ENCODE peak calls at places on chromosomes 5 and 9, in eight cellular contexts. X is ELR; Q is activated T-cell treated with anti-CD3 and anti-CD28 coated beads for 1 hour; Y is effector CD4-positive, alpha-beta T cell; I is stimulated activated CD8-positive, alpha-beta memory T cell treated with anti-CD3 and anti-CD28 coated beads, Interleukin-15, amount 100 ng/mL, for 1 hour; D is tibial nerve; E is activated naive CD8-positive, alpha-beta T cell treated with anti-CD3 and anti-CD28 coated beads, Interleukin-2, amount 50 U/mL, for 24 hours; A is epithelial cell of esophagus. G is an unnamed sample.

GRCh38 chr9:129737479-129738269 is 15.2 kb downstream of the PTGES start:
- DNase-seq in X (peak; percentile 81), Q (peak; percentile 87), Y (peak; percentile 82), I (peak; percentile 78), D (peak; percentile 91), E (peak; percentile 92), A (peak; percentile 66), G (peak; percentile 82)

GRCh38 chr9:13397220-13397619 is 117.7 kb upstream of the MPDZ start:
- DNase-seq in X (no peak), Q (no peak), Y (no peak), I (no peak), D (no peak), E (no peak), A (no peak), G (no peak)

GRCh38 chr5:88140396-88140862 is 128.2 kb downstream of the TMEM161B start:
- DNase-seq in X (no peak), Q (no peak), Y (no peak), I (no peak), D (no peak), E (no peak), A (no peak), G (no peak)

GRCh38 chr5:92899611-92900010 is 681.4 kb downstream of the NR2F1-AS1 start:
- DNase-seq in X (no peak), Q (no peak), Y (no peak), I (no peak), D (no peak), E (no peak), A (no peak), G (no peak)

GRCh38 chr9:71647094-71647591 is 121.2 kb downstream of the CEMIP2 start:
- DNase-seq in X (peak; percentile 83), Q (no peak), Y (no peak), I (no peak), D (peak; percentile 66), E (peak; percentile 6), A (peak; percentile 82), G (peak; percentile 27)

GRCh38 chr9:14313378-14313940 is 482 bp downstream of the NFIB start:
- DNase-seq in X (peak; percentile 10), Q (no peak), Y (no peak), I (no peak), D (no peak), E (no peak), A (no peak), G (no peak)

GRCh38 chr5:32279223-32279622 is 33.5 kb downstream of the MTMR12 start:
- DNase-seq in X (no peak), Q (no peak), Y (no peak), I (no peak), D (no peak), E (no peak), A (no peak), G (no peak)

GRCh38 chr5:127192836-127193341 is 97.7 kb upstream of the MEGF10 start:
- DNase-seq in X (no peak), Q (no peak), Y (no peak), I (no peak), D (no peak), E (no peak), A (no peak), G (no peak)

GRCh38 chr9:91089405-91090131 is 272.1 kb downstream of the AUH start:
- DNase-seq in X (peak; percentile 63), Q (no peak), Y (no peak), I (no peak), D (peak; percentile 40), E (no peak), A (peak; percentile 55), G (peak; percentile 33)

GRCh38 chr5:170633235-170634041 is 129.6 kb downstream of the KCNIP1 start:
- DNase-seq in X (peak; percentile 75), Q (no peak), Y (no peak), I (no peak), D (peak; percentile 82), E (no peak), A (peak; percentile 10), G (no peak)

GRCh38 chr9:129640086-129640870 is 1.7 kb downstream of the ASB6 start:
- DNase-seq in X (no peak), Q (no peak), Y (no peak), I (no peak), D (no peak), E (no peak), A (no peak), G (no peak)

GRCh38 chr5:88787856-88788255 is 95.1 kb downstream of the MEF2C start:
- DNase-seq in X (peak; percentile 39), Q (no peak), Y (no peak), I (no peak), D (no peak), E (no peak), A (peak; percentile 63), G (no peak)

GRCh38 chr9:93648181-93648580 is 71.8 kb downstream of the PHF2 start:
- DNase-seq in X (no peak), Q (no peak), Y (no peak), I (no peak), D (no peak), E (no peak), A (no peak), G (no peak)

GRCh38 chr9:110767559-110768063 is 99.0 kb downstream of the MUSK start:
- DNase-seq in X (peak; percentile 22), Q (no peak), Y (no peak), I (no peak), D (peak; percentile 81), E (no peak), A (no peak), G (no peak)

GRCh38 chr9:81999806-82000205 is 11.2 kb downstream of the SPATA31D1 start:
- DNase-seq in X (no peak), Q (no peak), Y (no peak), I (no peak), D (no peak), E (no peak), A (no peak), G (no peak)

GRCh38 chr9:136566899-136567298 is 21.1 kb upstream of the NOTCH1 start:
- DNase-seq in X (no peak), Q (no peak), Y (no peak), I (no peak), D (peak; percentile 66), E (no peak), A (no peak), G (no peak)

GRCh38 chr5:160556886-160557285 is 135.2 kb downstream of the PTTG1 start:
- DNase-seq in X (peak; percentile 80), Q (no peak), Y (no peak), I (no peak), D (no peak), E (no peak), A (peak; percentile 28), G (no peak)

GRCh38 chr9:84856181-84856632 is 186.7 kb downstream of the NTRK2 start:
- DNase-seq in X (no peak), Q (no peak), Y (no peak), I (no peak), D (peak; percentile 43), E (no peak), A (peak; percentile 32), G (no peak)

GRCh38 chr9:113988951-113989780 is 88.9 kb downstream of the AMBP start:
- DNase-seq in X (no peak), Q (no peak), Y (no peak), I (no peak), D (peak; percentile 67), E (no peak), A (no peak), G (no peak)

GRCh38 chr9:127524373-127524772 is 73.1 kb downstream of the LRSAM1 start:
- DNase-seq in X (peak; percentile 73), Q (no peak), Y (no peak), I (no peak), D (no peak), E (no peak), A (no peak), G (no peak)

GRCh38 chr5:16889972-16890519 is 46.0 kb downstream of the MYO10 start:
- DNase-seq in X (peak; percentile 66), Q (no peak), Y (no peak), I (no peak), D (no peak), E (no peak), A (peak; percentile 61), G (no peak)

GRCh38 chr5:6714221-6715041 is 1.2 kb downstream of the TENT4A start:
- DNase-seq in X (peak; percentile 47), Q (no peak), Y (peak; percentile 14), I (no peak), D (no peak), E (peak; percentile 31), A (no peak), G (no peak)

GRCh38 chr5:123039673-123040072 is 3.1 kb upstream of the PPIC start:
- DNase-seq in X (no peak), Q (no peak), Y (no peak), I (no peak), D (no peak), E (no peak), A (no peak), G (no peak)

GRCh38 chr5:141172381-141173204 is at the start of gene PCDHB7:
- DNase-seq in X (peak; percentile 34), Q (no peak), Y (no peak), I (no peak), D (no peak), E (peak; percentile 19), A (peak; percentile 11), G (no peak)

GRCh38 chr5:151107738-151108520 is 27.1 kb upstream of the TNIP1 start:
- DNase-seq in X (no peak), Q (no peak), Y (no peak), I (no peak), D (no peak), E (no peak), A (peak; percentile 53), G (no peak)

G was measured in GM12865.